ENCODE peak calls at places on chromosomes 13 and 19, in six cellular contexts. R is tibial nerve, S is sigmoid colon, O is prostate gland, K is K562, D is suprapubic skin. I is an unnamed sample. For H3K4me1, the result is how much of the 10 kb centered on the place peaks cover.

GRCh38 chr13:38687246-38688229 is 661 bp downstream of the FREM2 start:
- DNase-seq in R (no peak), S (peak), O (peak), K (no peak), D (no peak), I (no peak)

GRCh38 chr13:76672422-76672821 is 213.8 kb downstream of the KCTD12 start:
- DNase-seq in R (no peak), S (no peak), O (no peak), K (no peak), D (no peak), I (no peak)

GRCh38 chr13:43804461-43805070 is 17.8 kb upstream of the ENOX1 start:
- DNase-seq in R (peak), S (no peak), O (peak), K (peak), D (no peak), I (no peak)

GRCh38 chr19:35911790-35912189 is 3.7 kb upstream of the TYROBP start:
- DNase-seq in R (no peak), S (no peak), O (no peak), K (no peak), D (no peak), I (no peak)

GRCh38 chr13:19927117-19927734 is 31.3 kb upstream of the ZMYM2 start:
- DNase-seq in R (peak), S (no peak), O (no peak), K (no peak), D (no peak), I (no peak)

GRCh38 chr13:98977568-98978270 is at the start of gene DOCK9:
- DNase-seq in R (peak), S (peak), O (peak), K (no peak), D (no peak), I (no peak)

GRCh38 chr13:44814836-44815235 is 174.4 kb downstream of the NUFIP1 start:
- DNase-seq in R (no peak), S (no peak), O (no peak), K (no peak), D (no peak), I (no peak)

GRCh38 chr19:51161266-51161665 is 19.2 kb downstream of the SIGLEC7 start:
- DNase-seq in R (no peak), S (no peak), O (no peak), K (no peak), D (no peak), I (no peak)

GRCh38 chr19:13832096-13832495 is 36.9 kb downstream of the ZSWIM4 start:
- DNase-seq in R (no peak), S (peak), O (no peak), K (peak), D (no peak), I (no peak)

GRCh38 chr19:39236527-39236926 is 8.3 kb downstream of the IFNL3 start:
- DNase-seq in R (no peak), S (no peak), O (no peak), K (no peak), D (no peak), I (no peak)

GRCh38 chr13:112434032-112434431 is 57.9 kb downstream of the SPACA7 start:
- DNase-seq in R (no peak), S (no peak), O (no peak), K (no peak), D (peak), I (no peak)

GRCh38 chr13:80881495-80882482 is 540.9 kb upstream of the SPRY2 start:
- DNase-seq in R (no peak), S (no peak), O (no peak), K (peak), D (no peak), I (no peak)

GRCh38 chr13:45331981-45332830 is 8.8 kb downstream of the TPT1 start:
- DNase-seq in R (peak), S (no peak), O (no peak), K (no peak), D (no peak), I (no peak)

GRCh38 chr19:12766051-12766521 is 9.3 kb downstream of the HOOK2 start:
- DNase-seq in R (peak), S (peak), O (peak), K (peak), D (no peak), I (peak)

GRCh38 chr13:85586422-85586831 is 212.8 kb downstream of the SLITRK6 start:
- DNase-seq in R (no peak), S (no peak), O (no peak), K (no peak), D (no peak), I (no peak)

GRCh38 chr19:57302020-57302465 is 18.2 kb upstream of the ZNF543 start:
- DNase-seq in R (no peak), S (no peak), O (no peak), K (no peak), D (no peak), I (no peak)

GRCh38 chr13:100128373-100128772 is 39.5 kb downstream of the PCCA start:
- DNase-seq in R (no peak), S (no peak), O (no peak), K (no peak), D (no peak), I (no peak)

GRCh38 chr13:46546084-46546786 is 6.7 kb upstream of the LRCH1 start:
- DNase-seq in R (no peak), S (no peak), O (no peak), K (no peak), D (no peak), I (no peak)

GRCh38 chr13:98326274-98326673 is 149.2 kb upstream of the RNF113B start:
- DNase-seq in R (no peak), S (no peak), O (no peak), K (no peak), D (no peak), I (no peak)

GRCh38 chr19:38869836-38870607 is 8.1 kb downstream of the RINL start:
- DNase-seq in R (peak), S (peak), O (peak), K (no peak), D (peak), I (peak)

GRCh38 chr13:72565893-72566292 is 161.5 kb downstream of the MZT1 start:
- DNase-seq in R (no peak), S (no peak), O (no peak), K (no peak), D (no peak), I (no peak)

GRCh38 chr19:51440846-51441409 is 17.3 kb downstream of the SIGLEC8 start:
- DNase-seq in R (no peak), S (peak), O (no peak), K (peak), D (no peak), I (no peak)

GRCh38 chr19:38004100-38004504 is 97.1 kb downstream of the SIPA1L3 start:
- DNase-seq in R (no peak), S (no peak), O (no peak), K (no peak), D (no peak), I (no peak)

GRCh38 chr13:94329277-94329676 is 150.2 kb downstream of the DCT start:
- DNase-seq in R (no peak), S (peak), O (no peak), K (no peak), D (no peak), I (no peak)

GRCh38 chr13:44342741-44343140 is 30.9 kb upstream of the SERP2 start:
- DNase-seq in R (no peak), S (no peak), O (no peak), K (no peak), D (no peak), I (no peak)

GRCh38 chr13:41222259-41222852 is 28.0 kb upstream of the KBTBD7 start:
- DNase-seq in R (peak), S (no peak), O (peak), K (peak), D (no peak), I (no peak)

GRCh38 chr19:16160943-16161560 is 12.3 kb downstream of the CIB3 start:
- DNase-seq in R (no peak), S (no peak), O (no peak), K (peak), D (no peak), I (no peak)

GRCh38 chr19:49356382-49356781 is 5.8 kb downstream of the TEAD2 start:
- DNase-seq in R (no peak), S (no peak), O (no peak), K (no peak), D (no peak), I (no peak)

GRCh38 chr19:3361384-3362216 is 4.8 kb upstream of the NFIC start:
- DNase-seq in R (no peak), S (no peak), O (no peak), K (no peak), D (no peak), I (no peak)

GRCh38 chr13:88656751-88657150 is 985.6 kb downstream of the SLITRK5 start:
- DNase-seq in R (no peak), S (no peak), O (no peak), K (no peak), D (no peak), I (no peak)

GRCh38 chr13:53873558-53873957 is 844.9 kb downstream of the OLFM4 start:
- DNase-seq in R (no peak), S (no peak), O (no peak), K (no peak), D (no peak), I (no peak)

GRCh38 chr13:111436446-111436845 is 116.0 kb downstream of the TEX29 start:
- DNase-seq in R (no peak), S (no peak), O (no peak), K (no peak), D (no peak), I (no peak)

DNA sequence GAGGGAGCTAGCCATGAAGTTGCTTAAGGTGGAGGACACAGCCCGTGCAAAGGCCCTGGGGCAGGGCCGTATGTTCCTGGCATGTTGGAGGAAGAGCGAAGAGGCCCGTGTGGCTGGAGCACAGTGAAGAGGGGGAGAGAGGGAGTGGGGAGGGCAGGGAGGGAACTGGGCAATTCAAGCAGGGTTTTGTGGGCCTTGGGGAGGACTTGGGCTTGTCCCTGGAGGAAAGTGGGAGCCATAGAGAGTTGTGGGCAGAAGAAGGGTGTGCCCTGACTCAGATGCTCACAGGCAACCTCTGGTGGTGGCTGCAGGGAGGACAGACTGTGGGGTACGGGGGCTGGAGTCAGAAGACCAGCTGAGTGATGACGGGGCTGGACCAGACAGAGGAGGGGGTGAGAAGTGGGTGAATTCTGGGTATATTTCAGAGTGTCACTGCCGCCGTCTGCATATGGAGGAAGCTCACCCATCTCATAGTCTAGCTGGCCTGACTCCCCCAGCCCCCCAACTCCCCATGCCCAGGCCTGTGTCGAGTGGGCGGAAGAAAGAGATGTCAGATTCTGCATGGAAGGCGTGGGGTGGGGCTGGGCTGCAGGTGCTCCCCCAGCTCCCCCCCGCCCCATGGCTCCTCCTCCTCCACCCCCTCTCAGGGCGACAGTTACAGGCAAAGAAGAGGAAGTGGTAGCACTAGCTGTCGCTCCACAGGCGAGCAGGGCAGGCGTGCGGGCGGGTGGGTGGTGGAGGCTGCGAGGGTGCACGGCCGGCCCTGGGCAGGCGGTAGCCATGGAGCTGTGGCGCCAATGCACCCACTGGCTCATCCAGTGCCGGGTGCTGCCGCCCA is at the start of gene VAV1:
- DNase-seq in R (no peak), S (no peak), O (peak), K (peak), D (peak), I (no peak)
- H3K27ac ChIP-seq in R (no peak), S (peak), O (no peak), K (peak), D (no peak), I (no peak)

GRCh38 chr19:18847516-18848463 is 16.0 kb downstream of the UPF1 start:
- DNase-seq in R (peak), S (no peak), O (no peak), K (no peak), D (no peak), I (no peak)

GRCh38 chr19:18849838-18850400 is 18.2 kb downstream of the UPF1 start:
- DNase-seq in R (no peak), S (no peak), O (no peak), K (no peak), D (no peak), I (no peak)

GRCh38 chr19:18846862-18847515 is 15.2 kb downstream of the UPF1 start:
- DNase-seq in R (peak), S (peak), O (peak), K (no peak), D (peak), I (no peak)

GRCh38 chr19:18850560-18851375 is 19.0 kb downstream of the UPF1 start:
- DNase-seq in R (no peak), S (no peak), O (no peak), K (no peak), D (no peak), I (no peak)

DNA sequence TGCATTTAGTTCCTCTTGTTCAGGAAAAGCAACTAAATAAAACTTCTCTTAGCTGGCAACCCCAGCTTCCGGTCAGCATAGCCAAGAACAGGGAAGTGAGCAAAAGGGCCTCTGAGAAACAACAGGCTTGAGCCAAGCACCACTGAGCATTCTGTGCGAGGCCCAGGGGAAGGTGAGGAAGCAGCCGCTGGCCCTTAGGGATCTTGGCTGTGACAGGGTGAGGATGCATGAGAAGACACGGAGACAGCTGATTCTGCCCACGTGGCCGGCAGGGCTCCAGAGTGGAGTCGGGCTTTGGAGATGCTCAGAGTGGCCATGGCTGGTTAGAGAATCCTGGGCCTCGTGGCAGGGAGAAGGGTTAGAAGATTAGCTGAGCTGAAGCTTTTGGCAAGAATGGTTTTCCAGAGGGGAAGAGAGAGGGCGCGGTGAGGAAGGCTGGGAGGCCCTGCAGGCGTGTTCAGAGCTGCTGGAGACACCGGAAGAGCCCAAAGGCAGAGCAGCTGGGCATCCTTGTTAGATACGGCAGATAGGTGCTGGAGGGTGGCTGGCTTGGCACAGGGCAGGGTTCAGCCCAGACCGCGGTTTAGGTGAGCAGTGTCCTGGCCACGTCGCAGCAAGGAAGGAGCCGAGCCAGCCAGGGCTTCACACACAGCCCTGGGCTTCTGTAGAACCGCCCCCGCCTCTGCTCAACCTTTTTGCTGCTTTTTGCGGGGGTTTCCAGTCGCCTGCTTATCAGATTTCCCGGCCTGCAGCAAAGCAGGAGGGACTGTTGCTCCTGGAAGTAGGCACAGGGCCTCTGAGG is 17.3 kb downstream of the UPF1 start:
- DNase-seq in R (peak), S (peak), O (peak), K (no peak), D (peak), I (peak)
- H3K4me1 ChIP-seq in R (half or more), S (half or more), O (under half), K (under half), D (half or more), I (under half)

GRCh38 chr19:55206664-55207500 is 2.4 kb downstream of the PTPRH start:
- DNase-seq in R (peak), S (peak), O (no peak), K (peak), D (no peak), I (peak)
- TF ChIP-seq POLR2A in R (no peak), S (no peak), O (peak), K (peak), D (no peak), I (no peak)

DNA sequence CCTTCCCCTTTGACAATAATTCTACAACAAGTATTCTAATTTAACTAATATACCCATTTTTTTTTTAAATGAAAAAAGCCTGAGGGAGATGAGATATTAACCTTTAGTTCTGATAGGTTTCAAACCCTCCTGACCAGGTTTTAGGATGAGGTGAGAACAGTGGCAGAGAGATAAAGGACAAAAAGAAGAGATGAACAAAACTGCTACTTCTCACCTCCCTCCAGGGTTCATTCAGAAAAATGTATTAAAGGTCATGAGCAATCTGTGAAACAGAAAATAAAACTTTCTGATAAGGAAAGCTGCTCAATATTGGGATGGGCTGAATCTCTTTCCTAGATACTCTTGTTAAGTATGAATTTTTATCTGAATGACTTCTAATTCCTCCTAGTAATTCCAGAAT is 24.1 kb downstream of the SERPINE3 start:
- DNase-seq in R (no peak), S (no peak), O (no peak), K (no peak), D (no peak), I (no peak)
- H3K27ac ChIP-seq in R (no peak), S (no peak), O (no peak), K (no peak), D (no peak), I (no peak)

DNA sequence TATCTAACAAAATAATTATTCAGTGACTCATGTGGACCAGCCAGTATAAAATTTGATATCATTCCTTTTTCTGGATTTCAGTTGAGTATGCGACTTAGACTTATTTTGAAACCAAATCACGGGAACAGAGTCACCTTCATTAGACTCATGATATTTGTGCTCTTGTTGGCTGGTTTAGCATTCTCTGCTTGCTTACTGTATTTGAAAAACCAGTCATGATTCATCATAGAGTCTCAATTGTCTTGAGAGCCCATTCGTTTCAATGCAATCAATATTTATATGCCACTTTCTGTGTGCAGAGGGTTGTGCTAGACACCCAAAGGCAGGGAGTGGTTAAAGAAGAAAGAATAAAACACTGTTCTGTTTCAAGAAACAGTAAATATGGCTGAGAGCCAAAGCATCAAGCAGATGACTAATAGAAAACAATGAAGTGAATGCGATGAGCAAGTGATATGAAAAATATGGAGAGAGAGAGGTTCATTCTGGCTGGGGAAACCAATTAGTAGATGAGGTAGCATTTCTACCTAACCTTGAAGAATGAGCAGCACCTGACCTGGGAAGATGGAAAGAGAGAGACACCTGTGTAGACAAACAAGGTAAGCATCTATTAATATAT is 99.6 kb upstream of the MBNL2 start:
- DNase-seq in R (no peak), S (no peak), O (no peak), K (no peak), D (no peak), I (no peak)
- H3K4me1 ChIP-seq in R (half or more), S (under half), O (under half), K (under half), D (under half), I (under half)

GRCh38 chr19:47486900-47487299 is 2.9 kb upstream of the KPTN start:
- DNase-seq in R (no peak), S (no peak), O (no peak), K (no peak), D (no peak), I (no peak)

GRCh38 chr19:47483200-47483599 is 819 bp downstream of the KPTN start:
- DNase-seq in R (no peak), S (no peak), O (no peak), K (no peak), D (no peak), I (no peak)

GRCh38 chr19:47481460-47482052 is 2.5 kb downstream of the KPTN start:
- DNase-seq in R (no peak), S (no peak), O (no peak), K (no peak), D (no peak), I (no peak)

GRCh38 chr19:47485210-47485609 is 1.2 kb upstream of the KPTN start:
- DNase-seq in R (no peak), S (no peak), O (no peak), K (no peak), D (no peak), I (no peak)

DNA sequence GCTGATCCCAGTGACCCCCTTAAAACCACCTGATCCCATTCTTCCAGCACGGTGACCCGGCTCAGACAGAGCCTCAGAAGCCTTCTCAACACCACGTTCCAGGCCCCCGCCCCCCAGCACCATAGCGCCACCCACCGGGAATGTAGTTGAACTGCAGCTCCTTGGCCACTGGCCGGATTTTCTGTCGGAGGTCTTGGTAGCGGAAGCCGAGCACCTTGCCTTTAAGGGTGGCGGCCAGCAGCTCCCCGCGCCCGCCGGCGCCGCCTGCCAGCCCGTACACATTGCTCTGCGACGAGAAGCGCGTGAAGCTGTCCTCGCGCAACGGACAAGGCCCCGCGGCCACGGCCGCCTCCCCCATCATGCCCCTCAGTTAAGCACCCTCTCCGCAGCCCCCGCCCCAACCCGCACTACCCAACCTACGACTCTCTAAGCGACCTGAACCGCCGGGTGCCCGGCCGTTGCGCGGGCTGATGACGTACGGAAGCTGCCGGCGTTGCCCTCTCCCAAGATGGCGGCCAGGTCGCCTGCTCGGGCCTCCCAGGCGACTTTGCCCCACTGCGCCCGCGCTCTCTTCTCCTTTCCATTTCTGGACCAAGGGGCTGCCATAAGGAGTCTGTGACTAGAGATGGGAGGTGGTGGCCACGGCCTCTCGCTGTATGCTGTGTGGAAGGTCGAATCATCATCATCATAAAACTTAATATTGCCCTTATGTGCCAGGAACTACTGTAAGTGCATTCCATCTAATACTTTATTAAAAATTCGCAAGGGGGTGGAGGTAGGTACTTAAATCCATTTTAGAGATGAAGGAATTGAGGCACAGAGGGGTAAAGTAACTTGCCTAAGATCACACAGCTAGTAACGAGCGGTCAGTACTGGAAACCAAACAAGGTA is at the start of gene KPTN:
- DNase-seq in R (peak), S (peak), O (peak), K (peak), D (peak), I (peak)
- TF ChIP-seq POLR2A in R (no peak), S (no peak), O (peak), K (peak), D (no peak), I (no peak)